ENCODE peak calls at places on chromosomes 2 and 18, in eight cellular contexts. C is stomach, I is sigmoid colon, X is GM23338, G is spleen, A is HCT116, U is upper lobe of left lung, W is transverse colon. M is an unnamed sample. For H3K4me1, the result is how much of the 10 kb centered on the place peaks cover.

GRCh38 chr2:8987413-8987812 is 16.1 kb downstream of the MBOAT2 start:
- DNase-seq in A (no peak), W (no peak), G (no peak), X (no peak), U (no peak), C (no peak), I (no peak), M (no peak)

GRCh38 chr18:50880108-50880465 is 1.2 kb downstream of the ME2 start:
- DNase-seq in U (no peak), I (no peak), X (peak), A (no peak), G (no peak), C (no peak), W (no peak), M (no peak)

GRCh38 chr2:105373895-105374401 is 24.9 kb downstream of the FHL2 start:
- DNase-seq in G (no peak), C (no peak), W (no peak), X (no peak), U (no peak), I (no peak), A (no peak), M (no peak)

GRCh38 chr2:129255610-129256313 is 723.7 kb upstream of the RAB6C start:
- DNase-seq in G (no peak), C (no peak), I (no peak), W (no peak), X (no peak), A (no peak), U (no peak), M (no peak)

GRCh38 chr2:128777091-128778045 is 458.7 kb upstream of the HS6ST1 start:
- DNase-seq in G (peak), I (peak), U (peak), A (no peak), W (no peak), X (no peak), C (peak), M (no peak)

GRCh38 chr18:45482286-45482685 is 133.0 kb upstream of the SLC14A2 start:
- DNase-seq in I (no peak), U (no peak), C (no peak), W (no peak), X (no peak), G (no peak), A (no peak), M (no peak)

GRCh38 chr2:233242231-233242917 is 9.1 kb upstream of the ATG16L1 start:
- DNase-seq in W (no peak), C (no peak), X (no peak), U (no peak), I (no peak), G (no peak), A (no peak), M (no peak)

GRCh38 chr18:39799010-39799409 is 2156.0 kb upstream of the PIK3C3 start:
- DNase-seq in A (no peak), X (peak), I (no peak), W (peak), U (no peak), G (no peak), C (no peak), M (no peak)

GRCh38 chr18:75456277-75456676 is 28.8 kb upstream of the SMIM21 start:
- DNase-seq in W (no peak), A (no peak), X (peak), C (no peak), I (no peak), U (no peak), G (no peak), M (no peak)

GRCh38 chr2:142254057-142254456 is 123.2 kb upstream of the LRP1B start:
- DNase-seq in U (no peak), I (no peak), X (no peak), A (no peak), C (no peak), W (no peak), G (no peak), M (no peak)

GRCh38 chr2:177078416-177078815 is 134.2 kb upstream of the HNRNPA3 start:
- DNase-seq in U (peak), G (no peak), C (peak), X (no peak), I (peak), A (no peak), W (peak), M (no peak)

GRCh38 chr18:32920796-32921787 is 148.3 kb upstream of the KLHL14 start:
- DNase-seq in U (no peak), C (no peak), I (no peak), W (no peak), X (no peak), A (no peak), G (no peak), M (no peak)

GRCh38 chr2:229627728-229628127 is 86.6 kb downstream of the DNER start:
- DNase-seq in I (no peak), G (no peak), U (no peak), X (no peak), A (no peak), W (no peak), C (no peak), M (no peak)

GRCh38 chr18:6744816-6745455 is 15.4 kb downstream of the ARHGAP28 start:
- DNase-seq in I (no peak), X (no peak), U (no peak), W (no peak), C (no peak), A (no peak), G (no peak), M (no peak)

GRCh38 chr2:60152226-60152833 is 401.1 kb downstream of the BCL11A start:
- DNase-seq in A (peak), C (no peak), W (no peak), G (no peak), U (no peak), I (no peak), X (peak), M (no peak)

GRCh38 chr2:164069542-164069941 is 333.7 kb upstream of the FIGN start:
- DNase-seq in W (no peak), C (no peak), I (no peak), U (no peak), G (no peak), A (no peak), X (no peak), M (no peak)

GRCh38 chr2:54561010-54561409 is 104.9 kb downstream of the SPTBN1 start:
- DNase-seq in I (no peak), W (no peak), U (no peak), C (no peak), A (no peak), G (no peak), X (no peak), M (no peak)

GRCh38 chr2:54558976-54559410 is 102.9 kb downstream of the SPTBN1 start:
- DNase-seq in X (peak), A (no peak), G (no peak), I (no peak), U (peak), W (no peak), C (no peak), M (no peak)

GRCh38 chr2:54560146-54560881 is 104.2 kb downstream of the SPTBN1 start:
- DNase-seq in X (peak), U (peak), I (peak), C (no peak), G (peak), A (no peak), W (peak), M (peak)

GRCh38 chr2:54558188-54558975 is 102.3 kb downstream of the SPTBN1 start:
- DNase-seq in G (peak), U (peak), W (peak), A (peak), X (peak), C (peak), I (peak), M (peak)

GRCh38 chr2:54559593-54560145 is 103.5 kb downstream of the SPTBN1 start:
- DNase-seq in U (peak), A (no peak), I (peak), G (no peak), C (no peak), X (peak), W (peak), M (peak)
- TF ChIP-seq POLR2AphosphoS5 in U (peak), A (no peak), I (peak), G (no peak), C (peak), X (peak), W (peak), M (peak)

GRCh38 chr18:54772081-54772480 is 56.2 kb upstream of the RAB27B start:
- DNase-seq in A (no peak), C (no peak), G (no peak), I (no peak), W (no peak), X (no peak), U (no peak), M (no peak)

GRCh38 chr18:54776282-54776977 is 51.8 kb upstream of the RAB27B start:
- DNase-seq in U (peak), A (peak), C (no peak), W (no peak), X (no peak), G (no peak), I (no peak), M (no peak)

GRCh38 chr18:54774971-54775665 is 53.2 kb upstream of the RAB27B start:
- DNase-seq in I (no peak), W (no peak), C (no peak), U (no peak), A (no peak), X (no peak), G (no peak), M (no peak)

GRCh38 chr18:54775686-54776085 is 52.6 kb upstream of the RAB27B start:
- DNase-seq in U (no peak), W (no peak), C (peak), G (no peak), I (no peak), X (peak), A (peak), M (no peak)

DNA sequence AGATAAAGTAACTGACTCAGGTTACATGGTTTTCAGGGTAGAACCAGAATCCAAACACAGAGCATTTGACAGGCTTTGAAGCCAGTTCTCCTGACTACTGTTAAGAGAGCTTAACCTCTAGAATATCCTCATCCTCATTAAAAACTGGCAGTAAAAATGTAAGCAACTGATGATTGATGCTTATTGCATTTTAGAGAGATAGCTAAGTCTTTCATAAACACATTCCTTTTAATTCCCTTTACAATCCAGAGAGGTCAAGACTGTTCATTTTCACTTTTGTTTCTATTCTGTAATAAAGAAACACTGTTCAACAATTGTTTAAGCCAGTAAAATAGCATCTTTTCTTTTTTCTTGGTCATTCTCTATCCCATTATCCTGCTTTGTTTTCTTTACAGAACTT is 53.9 kb upstream of the RAB27B start:
- DNase-seq in W (no peak), U (no peak), G (no peak), C (no peak), I (no peak), A (no peak), X (no peak), M (no peak)
- TF ChIP-seq CTCF in W (no peak), U (no peak), G (no peak), C (no peak), I (no peak), A (no peak), X (no peak), M (no peak)

DNA sequence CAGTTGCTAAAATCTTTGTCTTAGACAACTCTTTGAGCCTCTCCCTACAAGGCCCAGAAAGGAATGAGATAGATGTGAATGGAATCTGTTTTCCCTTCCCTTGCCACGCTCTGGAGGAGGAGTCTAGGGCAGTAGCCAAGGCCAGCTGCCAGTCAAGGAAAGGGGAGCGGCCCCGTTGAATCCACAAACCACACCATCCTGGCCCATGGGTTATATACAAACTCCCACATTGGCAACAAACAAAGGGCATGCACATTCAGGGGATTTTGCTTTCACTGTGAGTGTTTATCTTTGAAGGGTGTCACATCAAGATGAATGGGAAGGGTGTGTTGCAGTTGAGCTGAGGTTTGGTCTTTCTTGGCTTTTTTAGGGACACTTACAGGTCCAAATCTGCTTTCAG is 6.0 kb upstream of the CASP8 start:
- DNase-seq in A (no peak), C (peak), U (peak), G (no peak), W (peak), I (no peak), X (peak), M (peak)
- H3K4me1 ChIP-seq in A (under half), C (under half), U (under half), G (half or more), W (under half), I (under half), X (under half), M (under half)

DNA sequence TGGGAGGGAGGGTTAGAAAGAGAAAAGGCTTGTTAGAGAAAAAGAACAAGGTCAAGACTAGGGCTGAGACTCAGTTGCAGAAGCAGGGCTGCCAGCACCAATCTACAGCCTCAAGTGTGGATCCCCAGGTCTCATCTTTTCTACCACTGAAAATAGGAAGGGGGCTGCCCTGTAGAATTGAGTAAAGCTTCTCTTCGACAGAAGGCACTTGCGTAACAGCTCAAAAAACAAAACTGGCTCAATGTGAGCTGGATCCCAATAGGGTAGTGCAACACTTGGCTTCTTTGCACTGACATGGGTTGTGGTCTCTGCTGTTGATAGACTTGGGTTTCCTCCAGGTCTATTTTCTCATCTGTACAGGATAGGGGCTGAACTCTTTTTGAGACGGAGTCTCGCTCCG is 1.8 kb upstream of the MPV17 start:
- DNase-seq in A (no peak), I (no peak), X (no peak), G (no peak), U (no peak), C (no peak), W (no peak), M (no peak)
- TF ChIP-seq POLR2AphosphoS5 in A (peak), I (no peak), X (peak), G (no peak), U (no peak), C (no peak), W (no peak), M (no peak)